ENCODE peak calls at places on chromosomes 4 and X, in seven cellular contexts. F is transverse colon, J is A549, M is tibial nerve, B is lower leg skin, L is sigmoid colon, D is stomach. Y is an unnamed sample.

GRCh38 chr4:71648448-71648847 is 135.4 kb downstream of the GC start:
- DNase-seq in J (no peak), M (no peak), F (no peak), B (no peak), D (no peak), L (no peak), Y (no peak)

GRCh38 chr4:3719836-3720235 is 46.3 kb upstream of the ADRA2C start:
- DNase-seq in B (no peak), J (no peak), M (no peak), L (no peak), D (no peak), F (no peak), Y (no peak)

GRCh38 chrX:155216940-155217450 is 735 bp downstream of the VBP1 start:
- DNase-seq in F (no peak), M (no peak), D (no peak), J (no peak), B (no peak), L (no peak), Y (no peak)

GRCh38 chr4:94673961-94674360 is 83.8 kb upstream of the BMPR1B start:
- DNase-seq in D (no peak), B (no peak), M (no peak), J (no peak), F (no peak), L (no peak), Y (no peak)

GRCh38 chr4:135354876-135355275 is 1153.3 kb upstream of the PABPC4L start:
- DNase-seq in B (no peak), F (no peak), L (no peak), M (no peak), D (no peak), J (no peak), Y (no peak)

GRCh38 chr4:7030856-7031255 is 12.3 kb upstream of the TADA2B start:
- DNase-seq in B (no peak), D (no peak), J (no peak), L (no peak), M (no peak), F (no peak), Y (no peak)

GRCh38 chr4:77344001-77344400 is 187.0 kb downstream of the CCNG2 start:
- DNase-seq in L (no peak), D (no peak), J (no peak), B (no peak), M (no peak), F (no peak), Y (no peak)

GRCh38 chr4:172096771-172097170 is 283.6 kb downstream of the GALNTL6 start:
- DNase-seq in J (no peak), D (no peak), M (no peak), F (no peak), B (no peak), L (no peak), Y (no peak)

GRCh38 chr4:53651142-53651720 is 59.9 kb upstream of the LNX1 start:
- DNase-seq in L (no peak), D (peak; percentile 84), J (no peak), B (peak; percentile 91), F (peak; percentile 80), M (no peak), Y (no peak)

GRCh38 chr4:172173206-172173605 is 360.0 kb downstream of the GALNTL6 start:
- DNase-seq in L (no peak), J (no peak), F (no peak), M (no peak), B (no peak), D (no peak), Y (no peak)

GRCh38 chrX:86805241-86805640 is 657.0 kb downstream of the DACH2 start:
- DNase-seq in L (no peak), F (no peak), D (no peak), M (no peak), B (no peak), J (no peak), Y (no peak)

GRCh38 chrX:24145340-24146186 is 4.0 kb upstream of the ZFX start:
- DNase-seq in F (no peak), J (peak; percentile 64), M (no peak), B (no peak), D (no peak), L (no peak), Y (no peak)

GRCh38 chrX:20686256-20686655 is 419.5 kb upstream of the RPS6KA3 start:
- DNase-seq in D (no peak), M (no peak), L (no peak), J (no peak), F (no peak), B (no peak), Y (no peak)

GRCh38 chrX:103276581-103277002 is at the start of gene TCEAL5:
- DNase-seq in F (no peak), L (no peak), J (no peak), M (no peak), B (no peak), D (no peak), Y (no peak)

GRCh38 chr4:167274346-167274745 is 40.1 kb upstream of the SPOCK3 start:
- DNase-seq in L (no peak), F (no peak), D (no peak), J (no peak), M (no peak), B (no peak), Y (no peak)

GRCh38 chr4:6011271-6011671 is 7.0 kb downstream of the C4orf50 start:
- DNase-seq in J (no peak), B (no peak), D (no peak), F (no peak), M (no peak), L (no peak), Y (no peak)

GRCh38 chrX:41412261-41413167 is 34.6 kb upstream of the NYX start:
- DNase-seq in B (no peak), M (no peak), L (no peak), F (peak; percentile 82), D (peak; percentile 63), J (no peak), Y (no peak)

GRCh38 chr4:26171953-26172352 is 148.9 kb upstream of the RBPJ start:
- DNase-seq in M (no peak), D (no peak), F (no peak), B (peak; percentile 34), J (no peak), L (no peak), Y (no peak)

GRCh38 chr4:72577211-72577610 is 8.2 kb upstream of the ADAMTS3 start:
- DNase-seq in B (no peak), J (no peak), M (no peak), L (no peak), F (no peak), D (no peak), Y (no peak)

GRCh38 chr4:104493071-104493831 is 1.4 kb downstream of the CXXC4 start:
- DNase-seq in D (no peak), M (no peak), L (no peak), F (no peak), J (no peak), B (no peak), Y (no peak)

GRCh38 chrX:73562986-73563739 is at the start of gene CHIC1:
- DNase-seq in F (peak; percentile 66), D (peak; percentile 55), L (peak; percentile 85), B (peak; percentile 90), J (peak; percentile 59), M (peak; percentile 19), Y (peak; percentile 4)
- TF ChIP-seq POLR2A in F (no peak), D (no peak), L (no peak), B (no peak), J (peak; percentile 67), M (no peak), Y (no peak)

GRCh38 chr4:1810765-1811164 is 17.7 kb downstream of the FGFR3 start:
- DNase-seq in J (no peak), F (no peak), B (no peak), L (no peak), D (no peak), M (no peak), Y (no peak)

GRCh38 chr4:1807258-1807777 is 14.2 kb downstream of the FGFR3 start:
- DNase-seq in L (no peak), J (no peak), M (no peak), B (no peak), D (no peak), F (no peak), Y (no peak)

GRCh38 chr4:1808396-1808795 is 15.3 kb downstream of the FGFR3 start:
- DNase-seq in M (no peak), J (no peak), D (no peak), L (no peak), F (no peak), B (no peak), Y (no peak)

GRCh38 chr4:1809754-1810502 is 16.8 kb downstream of the FGFR3 start:
- DNase-seq in D (peak; percentile 74), F (peak; percentile 71), L (peak; percentile 80), B (peak; percentile 93), M (no peak), J (peak; percentile 69), Y (no peak)

DNA sequence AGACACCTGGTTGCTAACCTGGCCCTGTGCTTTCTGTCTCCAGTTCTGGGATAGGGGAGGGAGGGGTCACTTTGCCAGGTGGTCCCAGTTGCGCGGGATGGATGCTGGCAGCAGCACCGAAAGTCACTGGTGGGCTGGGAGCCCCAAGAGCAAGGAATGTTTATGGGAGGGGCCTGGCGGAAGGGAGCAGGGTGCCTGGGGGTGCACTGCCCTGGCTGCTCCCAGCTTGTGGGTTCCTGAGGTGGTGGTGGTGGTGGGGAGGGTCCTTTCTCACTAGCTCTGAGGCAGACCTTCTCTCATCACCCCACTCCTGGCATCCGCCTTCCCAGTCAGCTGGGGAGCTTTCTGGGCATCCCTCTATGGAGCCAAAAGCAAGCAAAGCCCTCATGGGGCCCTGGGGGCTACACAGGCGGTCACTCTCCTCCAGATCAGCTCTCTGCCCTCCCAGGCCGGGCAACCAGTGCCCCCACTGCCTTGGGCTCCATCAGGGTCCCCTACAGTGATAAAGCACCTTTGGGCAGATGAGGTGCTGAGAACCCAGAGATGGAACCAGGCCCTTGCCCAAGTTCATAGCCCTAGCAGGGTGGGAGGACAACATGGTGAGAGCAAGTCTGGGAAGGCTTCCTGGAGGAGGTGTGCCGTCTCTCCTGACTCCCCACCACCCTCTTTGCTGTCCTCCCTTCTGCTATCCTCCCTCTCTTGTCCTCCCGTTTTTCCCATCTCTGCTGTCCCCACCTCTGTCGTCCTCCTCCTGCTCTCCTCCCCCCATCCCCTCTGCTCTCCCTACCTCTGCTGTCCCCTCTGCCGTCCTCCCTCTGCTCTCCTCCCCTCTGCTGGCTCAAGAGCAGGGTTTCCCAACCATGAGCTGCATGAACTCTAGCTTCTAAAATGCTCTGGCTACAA is 16.0 kb downstream of the FGFR3 start:
- DNase-seq in J (no peak), D (no peak), L (no peak), B (no peak), M (no peak), F (no peak), Y (no peak)
- TF ChIP-seq POLR2A in J (no peak), D (no peak), L (no peak), B (no peak), M (no peak), F (no peak), Y (no peak)

GRCh38 chr4:81504685-81505598 is 33.2 kb upstream of the RASGEF1B start:
- DNase-seq in B (peak; percentile 96), J (no peak), D (peak; percentile 52), F (peak; percentile 73), L (peak; percentile 86), M (peak; percentile 46), Y (peak; percentile 31)
- TF ChIP-seq POLR2A in B (no peak), J (no peak), D (no peak), F (peak; percentile 36), L (no peak), M (no peak), Y (peak; percentile 24)

DNA sequence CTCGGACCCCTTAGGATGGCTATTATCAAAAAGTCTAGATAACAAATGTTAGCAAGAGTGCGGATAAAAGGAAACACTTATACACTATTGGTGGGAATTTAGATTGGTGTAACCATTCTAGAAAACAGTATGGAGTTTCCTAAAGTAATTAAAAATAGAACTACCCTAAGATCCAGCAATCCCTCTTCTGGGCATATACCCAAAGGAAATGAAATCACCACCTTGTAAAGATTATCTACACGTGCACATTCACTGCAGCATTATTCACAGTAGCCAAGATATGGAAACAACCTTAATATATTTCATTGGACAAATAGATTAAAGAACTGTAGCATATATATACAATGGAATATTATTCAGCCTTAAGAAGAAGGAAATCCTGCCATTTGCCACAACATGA is 462.4 kb downstream of the IQCM start:
- DNase-seq in D (no peak), B (no peak), F (no peak), M (no peak), L (no peak), J (no peak), Y (no peak)
- TF ChIP-seq POLR2A in D (no peak), B (no peak), F (no peak), M (no peak), L (no peak), J (no peak), Y (no peak)

Y was measured in gastrocnemius medialis.